ENCODE peak calls at places on chromosomes 7 and 10, in four cellular contexts. C, F, V and I are unnamed samples. For H3K9me3, the result is how much of the 10 kb centered on the place peaks cover.

GRCh38 chr10:124573726-124574455 is 112.3 kb downstream of the LHPP start:
- DNase-seq in F (no peak), V (no peak), C (no peak), I (no peak)

GRCh38 chr7:57438244-57438643 is 11.7 kb upstream of the ZNF716 start:
- DNase-seq in F (no peak), V (no peak), C (no peak), I (no peak)

GRCh38 chr10:97759157-97759980 is 12.4 kb downstream of the SFRP5 start:
- DNase-seq in F (peak), C (peak), V (peak), I (peak)

GRCh38 chr10:17643339-17643754 is 604 bp upstream of the STAM start:
- DNase-seq in V (peak), F (peak), C (peak), I (peak)

GRCh38 chr10:109962247-109962646 is 38.9 kb upstream of the XPNPEP1 start:
- DNase-seq in F (no peak), C (no peak), V (no peak), I (no peak)

GRCh38 chr7:134890246-134891240 is 95.8 kb upstream of the AGBL3 start:
- DNase-seq in C (peak), F (no peak), V (no peak), I (no peak)

GRCh38 chr7:92988051-92988450 is 129.7 kb downstream of the SAMD9 start:
- DNase-seq in V (no peak), F (no peak), C (peak), I (peak)

GRCh38 chr10:75140246-75140645 is 28.8 kb downstream of the SAMD8 start:
- DNase-seq in C (no peak), F (no peak), V (no peak), I (peak)

GRCh38 chr7:133958822-133959221 is 168.3 kb upstream of the LRGUK start:
- DNase-seq in F (no peak), V (no peak), C (no peak), I (no peak)

GRCh38 chr10:109723305-109723704 is 200.0 kb downstream of the XPNPEP1 start:
- DNase-seq in V (no peak), C (no peak), F (no peak), I (no peak)

GRCh38 chr7:2010101-2010500 is 222.6 kb downstream of the MAD1L1 start:
- DNase-seq in V (no peak), C (no peak), F (peak), I (no peak)

GRCh38 chr10:114172241-114172640 is 1.8 kb downstream of the CCDC186 start:
- DNase-seq in C (peak), V (no peak), F (no peak), I (peak)
- H3K4me3 ChIP-seq in C (no peak), V (no peak), F (peak), I (peak)

GRCh38 chr7:121301441-121302213 is 27.2 kb upstream of the WNT16 start:
- DNase-seq in C (no peak), F (no peak), V (no peak), I (no peak)
- H3K27ac ChIP-seq in C (no peak), F (no peak), V (no peak), I (no peak)

GRCh38 chr7:158227258-158227657 is 360.4 kb downstream of the PTPRN2 start:
- DNase-seq in C (no peak), V (no peak), F (no peak), I (no peak)
- H3K9me3 ChIP-seq in C (under half), V (under half), F (under half), I (under half)

GRCh38 chr7:99929730-99930053 is 272 bp upstream of the GJC3 start:
- DNase-seq in C (no peak), V (no peak), F (no peak), I (no peak)
- H3K4me3 ChIP-seq in C (no peak), V (no peak), F (peak), I (no peak)

DNA sequence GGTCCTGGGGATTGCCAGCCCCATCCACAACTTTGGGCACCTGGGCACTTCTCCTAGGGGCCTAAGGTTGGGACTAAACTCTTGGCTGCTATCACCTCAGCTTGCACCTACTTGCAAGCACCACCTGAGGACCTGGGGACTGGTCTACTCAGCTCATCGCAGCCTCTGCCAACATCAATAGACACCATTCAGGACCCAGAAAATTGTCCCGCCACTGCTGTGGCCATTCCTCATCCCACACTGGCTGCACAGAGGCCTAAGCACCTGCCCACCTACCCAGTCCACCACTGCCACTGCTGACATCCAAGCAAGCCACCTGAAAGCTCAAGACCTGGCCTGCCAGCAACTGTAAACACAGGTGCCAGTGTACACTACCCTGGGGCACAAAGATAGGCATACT is 234.1 kb downstream of the STK31 start:
- DNase-seq in F (no peak), C (no peak), V (no peak), I (no peak)
- H3K27ac ChIP-seq in F (no peak), C (no peak), V (no peak), I (no peak)

DNA sequence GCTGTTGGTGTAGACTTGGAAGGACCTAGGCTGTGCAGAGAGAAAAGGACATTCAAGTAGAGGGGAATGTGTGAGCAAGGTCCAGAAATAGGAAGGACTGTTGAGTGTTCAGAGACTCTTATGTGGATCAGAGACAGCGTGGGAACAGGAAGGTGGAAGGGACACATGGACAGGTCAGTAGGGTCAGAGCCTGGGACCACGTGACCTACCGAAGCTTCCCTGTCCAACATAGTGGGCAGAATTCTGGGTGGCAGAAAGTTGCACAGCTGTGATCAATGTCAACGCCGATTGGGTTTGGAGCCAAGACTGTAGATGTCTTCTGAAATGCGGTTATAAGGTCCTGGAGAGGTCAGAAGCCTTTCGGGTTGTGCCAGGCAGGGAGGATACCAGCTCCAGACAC is 195.9 kb upstream of the MKI67 start:
- DNase-seq in C (no peak), V (no peak), F (no peak), I (no peak)
- H3K9me3 ChIP-seq in C (under half), V (under half), F (under half), I (under half)

GRCh38 chr10:69123747-69124557 is at the start of gene VPS26A:
- DNase-seq in V (peak), C (peak), F (peak), I (peak)

GRCh38 chr10:69124558-69125121 is 662 bp downstream of the VPS26A start:
- DNase-seq in V (peak), F (peak), C (peak), I (peak)

GRCh38 chr10:69130251-69130650 is 6.3 kb downstream of the VPS26A start:
- DNase-seq in V (no peak), C (no peak), F (no peak), I (no peak)

GRCh38 chr10:69123306-69123746 is 652 bp upstream of the VPS26A start:
- DNase-seq in V (no peak), F (no peak), C (peak), I (no peak)

GRCh38 chr10:69125554-69125953 is 1.6 kb downstream of the VPS26A start:
- DNase-seq in C (no peak), F (no peak), V (no peak), I (no peak)
- H3K4me3 ChIP-seq in C (peak), F (peak), V (no peak), I (no peak)

DNA sequence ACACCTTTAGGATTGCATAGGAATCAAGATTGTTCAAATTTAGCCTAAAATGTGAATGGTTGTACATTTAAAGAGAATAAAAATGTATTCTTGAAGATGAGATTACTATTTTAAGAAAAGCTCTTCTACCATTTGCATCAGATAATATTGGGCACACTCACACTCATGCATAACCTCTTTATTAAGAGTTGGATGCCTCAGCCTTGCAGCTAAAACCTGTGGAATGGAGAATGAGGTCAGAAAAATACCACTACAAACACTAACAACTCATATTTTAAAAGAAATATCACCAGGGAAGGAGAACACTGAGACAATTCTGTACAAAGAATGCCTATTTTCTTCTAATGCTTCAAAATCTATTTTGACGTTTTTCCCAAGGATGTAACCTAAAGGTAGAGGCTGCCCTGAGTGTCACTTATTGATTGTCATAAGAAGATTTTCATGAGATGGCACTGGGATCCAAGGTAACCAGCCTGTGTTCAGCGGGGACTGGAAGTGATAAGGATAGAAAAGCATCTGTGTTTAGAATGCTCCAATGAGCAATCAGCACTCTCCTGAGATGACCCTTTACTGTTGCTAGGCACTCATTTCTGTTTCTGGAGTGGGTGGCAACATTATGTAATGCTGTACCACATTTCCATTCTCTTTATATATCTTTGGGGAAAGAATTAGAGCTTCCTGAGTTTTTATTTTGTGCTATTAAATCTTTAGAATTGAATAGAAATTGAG is 26.6 kb downstream of the REEP3 start:
- DNase-seq in V (no peak), C (no peak), F (no peak), I (no peak)
- H3K27ac ChIP-seq in V (no peak), C (no peak), F (no peak), I (no peak)